ENCODE peak calls at places on chromosomes 4 and X, in ten cellular contexts. T is Calu3, P is ovary, I is astrocyte of the spinal cord, O is MCF 10A, W is tibial nerve, E is GM10248, Y is A549, H is AG04449, V is foreskin fibroblast. N is an unnamed sample.

GRCh38 chrX:120269379-120270035 is 18.9 kb downstream of the ZBTB33 start:
- DNase-seq in T (no peak), P (no peak), I (no peak), O (peak), W (no peak), E (no peak), Y (no peak), H (no peak), V (no peak), N (no peak)

GRCh38 chrX:43973249-43973672 is at the start of gene NDP:
- DNase-seq in T (peak), P (peak), I (no peak), O (no peak), W (no peak), E (no peak), Y (no peak), H (no peak), V (no peak), N (no peak)

GRCh38 chr4:6991771-6992557 is 51.2 kb upstream of the TADA2B start:
- DNase-seq in T (no peak), P (no peak), I (peak), O (peak), W (peak), E (no peak), Y (no peak), H (peak), V (peak), N (no peak)

GRCh38 chr4:88185916-88186315 is 27.5 kb upstream of the ABCG2 start:
- DNase-seq in T (no peak), P (no peak), I (peak), O (no peak), W (no peak), E (no peak), Y (no peak), H (peak), V (no peak), N (no peak)

GRCh38 chr4:6343950-6344408 is 74.3 kb downstream of the WFS1 start:
- DNase-seq in T (peak), P (no peak), I (peak), O (peak), W (no peak), E (no peak), Y (peak), H (peak), V (peak), N (no peak)

GRCh38 chr4:3827616-3828492 is 61.7 kb downstream of the ADRA2C start:
- DNase-seq in T (peak), P (peak), I (no peak), O (peak), W (peak), E (no peak), Y (peak), H (no peak), V (peak), N (no peak)

GRCh38 chrX:3651272-3651671 is 62.2 kb downstream of the PRKX start:
- DNase-seq in T (no peak), P (no peak), I (peak), O (peak), W (no peak), E (peak), Y (no peak), H (no peak), V (peak), N (peak)

GRCh38 chrX:26597981-26598380 is 382.0 kb downstream of the MAGEB5 start:
- DNase-seq in T (no peak), P (no peak), I (peak), O (no peak), W (no peak), E (no peak), Y (no peak), H (no peak), V (no peak), N (no peak)

GRCh38 chr4:6193399-6193798 is 7.0 kb downstream of the JAKMIP1 start:
- DNase-seq in T (no peak), P (no peak), I (no peak), O (no peak), W (no peak), E (no peak), Y (no peak), H (no peak), V (no peak), N (no peak)

GRCh38 chrX:8090482-8090881 is 80.6 kb downstream of the VCX2 start:
- DNase-seq in T (no peak), P (no peak), I (no peak), O (peak), W (no peak), E (no peak), Y (no peak), H (no peak), V (no peak), N (no peak)

GRCh38 chr4:72468904-72469502 is 100.0 kb downstream of the ADAMTS3 start:
- DNase-seq in T (no peak), P (no peak), I (peak), O (peak), W (no peak), E (no peak), Y (peak), H (no peak), V (no peak), N (peak)

GRCh38 chr4:74420863-74421262 is 24.1 kb upstream of the AREG start:
- DNase-seq in T (no peak), P (no peak), I (no peak), O (no peak), W (no peak), E (no peak), Y (no peak), H (no peak), V (no peak), N (no peak)

GRCh38 chr4:82891728-82892466 is 944 bp upstream of the SEC31A start:
- DNase-seq in T (no peak), P (no peak), I (peak), O (no peak), W (no peak), E (no peak), Y (no peak), H (no peak), V (no peak), N (no peak)

GRCh38 chr4:159131564-159131963 is 28.7 kb downstream of the RAPGEF2 start:
- DNase-seq in T (no peak), P (no peak), I (no peak), O (no peak), W (no peak), E (no peak), Y (no peak), H (no peak), V (no peak), N (no peak)

GRCh38 chr4:176627916-176628315 is 164.8 kb downstream of the VEGFC start:
- DNase-seq in T (no peak), P (no peak), I (no peak), O (peak), W (no peak), E (no peak), Y (no peak), H (no peak), V (no peak), N (no peak)

GRCh38 chr4:144190009-144190408 is 49.5 kb upstream of the GYPA start:
- DNase-seq in T (no peak), P (no peak), I (no peak), O (no peak), W (no peak), E (no peak), Y (no peak), H (no peak), V (no peak), N (no peak)

GRCh38 chr4:121140712-121141111 is 23.4 kb downstream of the TNIP3 start:
- DNase-seq in T (no peak), P (no peak), I (peak), O (no peak), W (no peak), E (no peak), Y (no peak), H (peak), V (peak), N (no peak)

GRCh38 chr4:53863163-53863562 is 201.2 kb downstream of the CHIC2 start:
- DNase-seq in T (no peak), P (peak), I (peak), O (no peak), W (peak), E (no peak), Y (no peak), H (no peak), V (peak), N (no peak)

GRCh38 chr4:109998867-109999303 is 86.2 kb downstream of the EGF start:
- DNase-seq in T (peak), P (no peak), I (peak), O (peak), W (peak), E (peak), Y (peak), H (no peak), V (peak), N (peak)
- TF ChIP-seq CTCF in T (no peak), P (peak), I (peak), O (peak), W (peak), E (peak), Y (peak), H (peak), V (peak), N (peak)

DNA sequence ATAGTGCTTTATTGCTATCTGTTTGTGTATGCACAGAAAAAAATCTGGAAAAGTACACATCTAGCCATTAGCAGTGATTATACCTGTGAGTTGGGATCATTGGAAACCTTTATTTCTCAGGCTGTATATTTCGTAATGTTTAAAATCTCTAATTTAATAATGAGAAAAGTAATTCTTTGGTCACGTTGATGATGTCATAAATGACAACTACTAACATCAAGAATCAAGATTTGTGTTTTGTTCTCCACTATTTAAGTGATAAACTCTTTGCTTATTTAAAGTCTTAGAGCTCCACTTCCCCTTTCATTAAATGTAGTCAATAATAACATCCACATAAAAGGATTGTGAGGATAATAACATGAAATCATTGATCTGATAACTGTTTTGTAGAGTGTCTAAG is 126.2 kb downstream of the TMA16 start:
- DNase-seq in T (no peak), P (no peak), I (no peak), O (no peak), W (no peak), E (no peak), Y (no peak), H (no peak), V (no peak), N (no peak)
- TF ChIP-seq CTCF in T (no peak), P (no peak), I (no peak), O (no peak), W (no peak), E (no peak), Y (no peak), H (no peak), V (no peak), N (no peak)

GRCh38 chr4:140423106-140423505 is 4.3 kb downstream of the CLGN start:
- DNase-seq in T (no peak), P (no peak), I (peak), O (no peak), W (no peak), E (no peak), Y (no peak), H (no peak), V (peak), N (no peak)

GRCh38 chr4:140427919-140428471 is 547 bp upstream of the CLGN start:
- DNase-seq in T (no peak), P (no peak), I (no peak), O (peak), W (no peak), E (no peak), Y (no peak), H (no peak), V (no peak), N (no peak)

GRCh38 chr4:140427104-140427918 is at the start of gene CLGN:
- DNase-seq in T (peak), P (peak), I (peak), O (peak), W (peak), E (peak), Y (peak), H (no peak), V (peak), N (peak)

GRCh38 chr4:140426610-140427103 is 791 bp downstream of the CLGN start:
- DNase-seq in T (peak), P (no peak), I (peak), O (no peak), W (no peak), E (no peak), Y (peak), H (no peak), V (no peak), N (peak)
- TF ChIP-seq CTCF in T (no peak), P (no peak), I (peak), O (no peak), W (no peak), E (no peak), Y (no peak), H (no peak), V (no peak), N (no peak)

GRCh38 chr4:32776435-32777203 is 2056.4 kb downstream of the PCDH7 start:
- DNase-seq in T (no peak), P (no peak), I (no peak), O (no peak), W (no peak), E (no peak), Y (no peak), H (no peak), V (no peak), N (no peak)

GRCh38 chr4:32778025-32778424 is 2057.9 kb downstream of the PCDH7 start:
- DNase-seq in T (no peak), P (no peak), I (no peak), O (peak), W (no peak), E (no peak), Y (no peak), H (no peak), V (no peak), N (no peak)

GRCh38 chr4:32778938-32779337 is 2058.8 kb downstream of the PCDH7 start:
- DNase-seq in T (no peak), P (no peak), I (no peak), O (no peak), W (no peak), E (no peak), Y (no peak), H (no peak), V (no peak), N (no peak)

DNA sequence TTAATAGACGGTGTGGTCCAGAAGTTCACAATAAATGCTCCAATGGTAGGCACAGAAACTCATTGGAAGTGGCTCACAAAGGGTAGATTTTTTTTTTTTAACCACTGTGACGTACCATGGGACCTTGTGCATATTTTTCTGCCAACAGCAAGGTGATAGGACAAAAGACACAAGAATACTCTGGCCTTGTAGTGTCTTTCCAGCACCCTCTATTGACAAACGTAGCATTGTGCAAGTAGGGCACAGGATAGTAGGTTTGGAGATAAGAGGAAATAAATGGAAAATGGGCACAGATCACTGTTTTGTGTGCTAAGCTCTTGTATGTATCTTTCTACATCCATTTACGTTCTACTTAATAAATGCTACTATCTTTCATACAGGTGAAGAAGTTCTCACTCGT is 2054.9 kb downstream of the PCDH7 start:
- DNase-seq in T (no peak), P (no peak), I (peak), O (peak), W (no peak), E (no peak), Y (no peak), H (no peak), V (no peak), N (peak)
- TF ChIP-seq CTCF in T (no peak), P (no peak), I (peak), O (peak), W (peak), E (peak), Y (peak), H (no peak), V (no peak), N (peak)

DNA sequence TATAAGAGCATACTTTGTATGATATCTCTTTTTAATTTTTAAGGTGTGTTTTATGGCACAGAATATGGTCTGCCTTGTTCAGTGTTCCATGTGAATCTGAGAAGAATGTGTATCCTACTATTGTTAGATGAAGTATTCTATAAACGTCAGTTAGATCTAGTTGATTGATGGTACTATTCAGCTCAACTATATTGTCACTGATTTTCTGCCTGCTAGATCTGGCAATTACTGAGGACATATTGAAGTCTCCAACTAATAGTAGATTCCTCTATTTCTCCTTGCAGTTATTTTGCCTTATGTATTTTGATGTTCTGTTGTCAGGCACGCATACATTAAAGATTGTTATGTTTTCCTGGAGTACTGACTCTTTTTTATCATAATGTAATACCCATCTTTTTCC is 39.8 kb downstream of the AWAT2 start:
- DNase-seq in T (no peak), P (no peak), I (no peak), O (no peak), W (no peak), E (no peak), Y (no peak), H (no peak), V (no peak), N (no peak)
- TF ChIP-seq CTCF in T (no peak), P (no peak), I (no peak), O (no peak), W (no peak), E (no peak), Y (no peak), H (no peak), V (no peak), N (no peak)

GRCh38 chrX:10519278-10519677 is 101.1 kb downstream of the MID1 start:
- DNase-seq in T (no peak), P (no peak), I (no peak), O (no peak), W (no peak), E (no peak), Y (no peak), H (no peak), V (no peak), N (no peak)

GRCh38 chrX:10516781-10517322 is 103.5 kb downstream of the MID1 start:
- DNase-seq in T (no peak), P (no peak), I (no peak), O (no peak), W (no peak), E (no peak), Y (no peak), H (no peak), V (no peak), N (no peak)

GRCh38 chrX:10524578-10524977 is 95.8 kb downstream of the MID1 start:
- DNase-seq in T (no peak), P (no peak), I (no peak), O (no peak), W (no peak), E (no peak), Y (no peak), H (no peak), V (no peak), N (no peak)

GRCh38 chrX:10518073-10518472 is 102.3 kb downstream of the MID1 start:
- DNase-seq in T (no peak), P (no peak), I (no peak), O (no peak), W (no peak), E (no peak), Y (no peak), H (no peak), V (no peak), N (no peak)

DNA sequence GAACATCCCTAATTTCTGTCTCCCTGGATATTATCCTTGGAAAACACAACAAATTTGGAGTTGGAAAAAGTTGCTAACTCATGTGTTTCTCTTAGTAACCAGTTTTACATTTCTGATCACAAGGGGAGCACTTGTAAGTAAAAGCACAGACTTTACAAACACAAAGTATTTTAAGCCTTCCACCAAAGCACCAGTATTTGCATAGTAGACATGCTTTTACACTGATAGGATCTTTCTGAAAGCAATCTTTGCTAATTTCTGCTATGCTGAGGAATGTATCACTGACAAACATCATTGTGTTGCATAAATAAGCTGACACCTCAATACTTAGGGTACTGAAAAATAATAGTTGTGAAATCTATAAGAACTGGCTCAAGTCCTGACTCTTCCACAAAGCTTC is 100.6 kb downstream of the MID1 start:
- DNase-seq in T (no peak), P (no peak), I (no peak), O (no peak), W (no peak), E (no peak), Y (no peak), H (no peak), V (no peak), N (no peak)
- TF ChIP-seq CTCF in T (no peak), P (no peak), I (no peak), O (no peak), W (no peak), E (no peak), Y (no peak), H (no peak), V (no peak), N (no peak)

DNA sequence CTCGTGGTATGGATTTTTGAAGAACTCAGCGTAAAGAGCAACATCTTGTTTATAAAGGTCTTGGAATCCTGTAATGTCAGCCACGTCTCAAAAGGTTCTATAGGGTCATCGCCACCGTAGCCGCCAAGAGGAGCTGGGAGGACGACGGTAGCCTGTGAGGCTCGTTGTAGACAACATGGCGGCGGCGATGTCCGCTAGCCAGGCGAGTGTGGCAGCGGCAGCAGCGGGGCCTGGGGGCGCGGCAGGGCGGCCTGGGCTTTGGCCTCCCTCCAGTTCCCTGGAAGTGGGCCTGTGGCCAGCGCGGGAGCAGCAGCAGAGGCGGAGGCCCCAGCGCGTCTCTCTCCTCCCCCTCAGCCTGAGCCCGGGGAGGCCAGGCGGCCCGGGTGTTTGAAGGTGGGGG is 143.5 kb upstream of the PBDC1 start:
- DNase-seq in T (no peak), P (no peak), I (no peak), O (no peak), W (no peak), E (no peak), Y (no peak), H (no peak), V (no peak), N (no peak)
- TF ChIP-seq CTCF in T (no peak), P (no peak), I (no peak), O (no peak), W (no peak), E (no peak), Y (no peak), H (no peak), V (no peak), N (no peak)

DNA sequence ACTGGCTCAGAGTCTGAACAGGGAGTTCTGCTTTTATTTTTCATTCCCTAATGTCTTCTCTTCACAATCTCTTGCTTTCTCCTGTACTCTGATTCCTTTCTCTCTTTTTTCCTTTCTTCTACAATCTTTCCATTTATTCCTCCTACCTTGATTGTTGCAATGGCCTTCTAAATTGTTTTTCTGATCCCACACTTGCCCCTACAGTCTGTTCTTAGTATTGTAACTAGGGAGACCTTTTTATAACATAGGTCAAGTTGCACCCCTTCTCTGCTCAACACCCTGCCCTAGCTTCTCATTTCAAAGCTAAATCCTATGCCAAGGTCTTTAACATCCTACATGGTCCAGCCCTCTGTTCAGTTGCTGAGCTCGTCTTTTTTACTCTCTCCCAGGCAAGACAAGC is 277.9 kb downstream of the GBA3 start:
- DNase-seq in T (no peak), P (no peak), I (no peak), O (no peak), W (no peak), E (no peak), Y (no peak), H (no peak), V (no peak), N (no peak)
- TF ChIP-seq CTCF in T (no peak), P (no peak), I (no peak), O (no peak), W (no peak), E (no peak), Y (no peak), H (no peak), V (no peak), N (no peak)

N was measured in GM13977.